ENCODE peak calls at places on chromosomes 4 and X, in six cellular contexts. J is chondrocyte, G is HepG2, F is breast epithelium, I is heart right ventricle, U is GM13977. Z is an unnamed sample.

GRCh38 chr4:184805462-184806245 is 20.1 kb downstream of the ACSL1 start:
- DNase-seq in U (no peak), I (peak), J (no peak), G (no peak), F (peak), Z (no peak)

GRCh38 chrX:139566981-139567380 is 36.4 kb downstream of the F9 start:
- DNase-seq in F (no peak), G (no peak), U (no peak), I (no peak), J (no peak), Z (no peak)

GRCh38 chr4:81891005-81891795 is 419.5 kb upstream of the RASGEF1B start:
- DNase-seq in I (no peak), J (no peak), F (no peak), U (no peak), G (no peak), Z (no peak)

GRCh38 chr4:76687730-76688441 is 210.1 kb downstream of the SOWAHB start:
- DNase-seq in F (no peak), I (no peak), G (no peak), J (no peak), U (no peak), Z (no peak)

GRCh38 chrX:51332188-51332942 is at the start of gene NUDT10:
- DNase-seq in U (peak), G (no peak), J (peak), F (no peak), I (peak), Z (peak)

GRCh38 chr4:972651-973424 is 531 bp downstream of the DGKQ start:
- DNase-seq in F (no peak), G (no peak), I (no peak), J (no peak), U (peak), Z (no peak)

GRCh38 chr4:162265802-162266201 is 102.0 kb upstream of the FSTL5 start:
- DNase-seq in G (no peak), J (no peak), U (no peak), F (no peak), I (no peak), Z (no peak)

GRCh38 chr4:188976644-188977115 is 837.4 kb downstream of the TRIML1 start:
- DNase-seq in J (no peak), F (no peak), I (no peak), G (no peak), U (no peak), Z (no peak)

GRCh38 chr4:78938474-78938867 is 767 bp downstream of the PAQR3 start:
- DNase-seq in J (no peak), U (no peak), F (no peak), I (no peak), G (no peak), Z (no peak)

GRCh38 chrX:150152036-150152435 is 211.1 kb upstream of the MAMLD1 start:
- DNase-seq in I (no peak), J (no peak), U (no peak), F (no peak), G (no peak), Z (no peak)

GRCh38 chr4:26741491-26741871 is 119.2 kb upstream of the STIM2 start:
- DNase-seq in I (no peak), G (no peak), U (no peak), J (no peak), F (no peak), Z (no peak)

GRCh38 chr4:170374770-170375169 is 285.0 kb upstream of the AADAT start:
- DNase-seq in J (no peak), U (peak), F (no peak), G (peak), I (no peak), Z (no peak)

GRCh38 chr4:169282429-169283113 is 11.8 kb upstream of the SH3RF1 start:
- DNase-seq in J (no peak), I (no peak), G (no peak), U (no peak), F (no peak), Z (no peak)

GRCh38 chr4:84915396-84915780 is 51.1 kb downstream of the WDFY3 start:
- DNase-seq in I (no peak), F (no peak), G (no peak), U (no peak), J (no peak), Z (no peak)

GRCh38 chrX:9825966-9826365 is 39.7 kb downstream of the SHROOM2 start:
- DNase-seq in U (no peak), G (peak), J (no peak), F (no peak), I (no peak), Z (no peak)

GRCh38 chrX:23959781-23960180 is 52.0 kb downstream of the CXorf58 start:
- DNase-seq in F (no peak), J (no peak), G (no peak), I (no peak), U (no peak), Z (no peak)

GRCh38 chr4:8920289-8920965 is 48.8 kb upstream of the HMX1 start:
- DNase-seq in I (no peak), U (no peak), G (no peak), F (peak), J (peak), Z (no peak)

GRCh38 chr4:110073045-110073845 is 125.2 kb downstream of the ELOVL6 start:
- DNase-seq in U (no peak), G (no peak), I (peak), J (no peak), F (no peak), Z (no peak)

GRCh38 chrX:153620576-153620975 is 21.6 kb upstream of the CCNQ start:
- DNase-seq in F (no peak), J (peak), U (no peak), I (no peak), G (no peak), Z (no peak)

GRCh38 chr4:137707221-137707620 is 174.9 kb upstream of the PCDH18 start:
- DNase-seq in G (no peak), J (no peak), F (no peak), I (no peak), U (no peak), Z (no peak)

GRCh38 chrX:149462849-149463248 is 42.3 kb downstream of the IDS start:
- DNase-seq in G (no peak), U (no peak), I (peak), F (no peak), J (no peak), Z (no peak)

GRCh38 chr4:111283066-111283677 is 660.3 kb upstream of the PITX2 start:
- DNase-seq in I (peak), G (peak), F (peak), U (peak), J (no peak), Z (no peak)

GRCh38 chr4:116953947-116954346 is 131.4 kb downstream of the TRAM1L1 start:
- DNase-seq in G (no peak), I (no peak), U (no peak), F (no peak), J (no peak), Z (no peak)

GRCh38 chr4:98653890-98654867 is 4.2 kb downstream of the TSPAN5 start:
- DNase-seq in I (no peak), U (no peak), G (no peak), J (no peak), F (no peak), Z (no peak)

GRCh38 chr4:129908117-129908516 is 812.2 kb downstream of the C4orf33 start:
- DNase-seq in I (no peak), G (no peak), J (no peak), U (no peak), F (no peak), Z (no peak)

GRCh38 chrX:106698693-106699092 is 27.8 kb upstream of the RNF128 start:
- DNase-seq in I (no peak), J (no peak), G (no peak), U (no peak), F (no peak), Z (no peak)

GRCh38 chrX:150730719-150731118 is 37.5 kb downstream of the MTMR1 start:
- DNase-seq in U (no peak), G (no peak), J (no peak), I (no peak), F (no peak), Z (no peak)

GRCh38 chr4:153669838-153670237 is 14.2 kb upstream of the TLR2 start:
- DNase-seq in U (no peak), J (no peak), F (no peak), G (no peak), I (no peak), Z (no peak)

GRCh38 chrX:63934791-63935190 is 149.8 kb upstream of the ARHGEF9 start:
- DNase-seq in G (no peak), F (no peak), I (no peak), U (no peak), J (no peak), Z (no peak)

DNA sequence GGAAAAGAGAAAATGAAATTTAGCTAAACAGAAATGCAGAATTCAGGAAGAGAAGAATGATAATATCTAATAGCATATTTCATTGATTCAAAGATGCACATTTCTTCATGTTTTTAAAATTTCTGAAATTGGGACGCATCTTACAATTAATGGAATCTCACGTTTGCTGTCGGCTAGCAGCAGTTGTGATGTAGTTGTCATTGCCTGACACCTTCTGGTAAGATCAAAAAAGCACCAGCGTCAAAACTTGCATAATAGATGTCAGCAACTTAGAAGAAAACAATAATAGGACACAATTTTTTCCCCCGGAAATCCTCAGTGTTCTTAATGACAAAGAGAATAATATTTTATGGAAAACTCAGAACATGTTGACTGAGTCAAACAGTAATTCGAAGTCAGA is 29.8 kb upstream of the SLC7A3 start:
- DNase-seq in J (no peak), I (no peak), F (no peak), G (no peak), U (no peak), Z (no peak)
- TF ChIP-seq CTCF in J (peak), I (no peak), F (no peak), G (peak), U (peak), Z (peak)

DNA sequence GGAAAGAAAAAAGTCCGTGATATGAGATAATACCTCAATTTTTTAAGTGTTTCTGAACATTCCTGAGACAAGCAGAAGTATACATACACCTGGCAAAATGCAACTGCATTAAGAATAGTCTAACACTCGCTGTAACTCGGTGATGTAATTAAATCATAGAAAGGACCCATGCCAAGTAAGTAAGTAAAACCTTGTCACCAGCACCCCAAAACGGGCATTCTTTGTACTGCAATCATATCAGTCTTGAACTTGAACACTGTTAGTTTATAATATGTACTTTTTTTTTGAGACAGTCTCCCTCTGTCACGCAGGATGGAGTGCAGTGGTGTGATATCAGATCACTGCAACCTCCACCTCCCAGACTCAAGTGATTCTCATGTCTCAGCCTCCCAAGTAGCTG is 47.4 kb downstream of the SMIM14 start:
- DNase-seq in J (no peak), U (no peak), I (no peak), G (peak), F (no peak), Z (no peak)
- TF ChIP-seq CTCF in J (no peak), U (no peak), I (no peak), G (peak), F (no peak), Z (no peak)

GRCh38 chr4:41877020-41877796 is 58.0 kb upstream of the TMEM33 start:
- DNase-seq in F (no peak), G (no peak), J (no peak), I (no peak), U (no peak), Z (no peak)

GRCh38 chr4:41878170-41878941 is 56.9 kb upstream of the TMEM33 start:
- DNase-seq in U (no peak), G (no peak), J (no peak), I (no peak), F (no peak), Z (no peak)

GRCh38 chr4:41874873-41875272 is 60.4 kb upstream of the TMEM33 start:
- DNase-seq in U (no peak), F (no peak), G (no peak), J (no peak), I (no peak), Z (no peak)

GRCh38 chr4:41873380-41874295 is 61.6 kb upstream of the TMEM33 start:
- DNase-seq in G (no peak), J (no peak), I (no peak), F (no peak), U (no peak), Z (no peak)

GRCh38 chr4:41874398-41874797 is 60.8 kb upstream of the TMEM33 start:
- DNase-seq in J (no peak), I (no peak), G (no peak), U (no peak), F (no peak), Z (no peak)
- TF ChIP-seq CTCF in J (no peak), I (no peak), G (no peak), U (no peak), F (no peak), Z (no peak)

GRCh38 chr4:122577808-122578781 is 42.8 kb downstream of the IL21 start:
- DNase-seq in J (no peak), U (peak), F (no peak), I (peak), G (peak), Z (no peak)

GRCh38 chr4:122576261-122577188 is 44.3 kb downstream of the IL21 start:
- DNase-seq in U (peak), G (peak), I (no peak), F (no peak), J (no peak), Z (no peak)

GRCh38 chr4:122577189-122577553 is 43.7 kb downstream of the IL21 start:
- DNase-seq in F (no peak), I (no peak), G (no peak), J (no peak), U (no peak), Z (no peak)
- TF ChIP-seq CTCF in F (no peak), I (no peak), G (no peak), J (peak), U (no peak), Z (no peak)